ENCODE peak calls at places on chromosomes 2 and 18, in five cellular contexts. One of them, this sample, is unnamed.

GRCh38 chr18:24228661-24229053 is 89.8 kb downstream of the CABYR start:
- DNase-seq in NCI-H2227 treated with DMSO at 0.1 percent for 48 hours: no peak
- DNase-seq in hippocampal formation: no peak
- DNase-seq in IMR-90: peak; percentile 21
- DNase-seq in globus pallidus: no peak
- DNase-seq in this sample: no peak

GRCh38 chr2:26623541-26624497 is 17.3 kb downstream of the CIB4 start:
- DNase-seq in IMR-90: peak; percentile 44
- DNase-seq in globus pallidus: no peak
- DNase-seq in NCI-H2227 treated with DMSO at 0.1 percent for 48 hours: no peak
- DNase-seq in hippocampal formation: no peak
- DNase-seq in this sample: no peak

GRCh38 chr2:10570076-10570475 is 119.7 kb downstream of the NOL10 start:
- DNase-seq in IMR-90: no peak
- DNase-seq in hippocampal formation: no peak
- DNase-seq in NCI-H2227 treated with DMSO at 0.1 percent for 48 hours: no peak
- DNase-seq in globus pallidus: no peak
- DNase-seq in this sample: no peak

GRCh38 chr2:157304811-157305712 is 20.6 kb downstream of the ERMN start:
- DNase-seq in IMR-90: peak; percentile 49
- DNase-seq in NCI-H2227 treated with DMSO at 0.1 percent for 48 hours: no peak
- DNase-seq in hippocampal formation: no peak
- DNase-seq in globus pallidus: peak; percentile 53
- DNase-seq in this sample: peak; percentile 13

GRCh38 chr2:72991980-72992733 is 74.8 kb downstream of the EMX1 start:
- DNase-seq in hippocampal formation: no peak
- DNase-seq in globus pallidus: no peak
- DNase-seq in IMR-90: no peak
- DNase-seq in NCI-H2227 treated with DMSO at 0.1 percent for 48 hours: no peak
- DNase-seq in this sample: no peak

GRCh38 chr2:7672027-7672684 is 754.9 kb downstream of the RNF144A start:
- DNase-seq in globus pallidus: no peak
- DNase-seq in hippocampal formation: no peak
- DNase-seq in NCI-H2227 treated with DMSO at 0.1 percent for 48 hours: no peak
- DNase-seq in IMR-90: peak; percentile 35
- DNase-seq in this sample: peak; percentile 62

GRCh38 chr2:188285774-188286173 is 5.9 kb upstream of the GULP1 start:
- DNase-seq in NCI-H2227 treated with DMSO at 0.1 percent for 48 hours: no peak
- DNase-seq in globus pallidus: no peak
- DNase-seq in IMR-90: no peak
- DNase-seq in hippocampal formation: no peak
- DNase-seq in this sample: no peak

GRCh38 chr2:24613154-24613814 is 122.2 kb downstream of the NCOA1 start:
- DNase-seq in IMR-90: peak; percentile 76
- DNase-seq in hippocampal formation: no peak
- DNase-seq in globus pallidus: no peak
- DNase-seq in NCI-H2227 treated with DMSO at 0.1 percent for 48 hours: no peak
- DNase-seq in this sample: peak; percentile 46

GRCh38 chr2:174300114-174300513 is 34.6 kb upstream of the SP9 start:
- DNase-seq in NCI-H2227 treated with DMSO at 0.1 percent for 48 hours: no peak
- DNase-seq in globus pallidus: no peak
- DNase-seq in IMR-90: peak; percentile 11
- DNase-seq in hippocampal formation: no peak
- DNase-seq in this sample: no peak